ENCODE peak calls at places on chromosomes 3 and 15, in ten cellular contexts. Y, G, P, K, J, R, A, W, C and N are unnamed samples.

GRCh38 chr3:146308682-146309081 is 57.8 kb upstream of the PLSCR4 start:
- DNase-seq in K (no peak), A (peak; percentile 70), P (no peak), R (no peak), J (no peak), C (peak; percentile 46), G (no peak), Y (no peak), W (peak; percentile 23), N (no peak)

GRCh38 chr15:84752700-84753099 is 4.3 kb downstream of the ZNF592 start:
- DNase-seq in A (peak; percentile 62), G (no peak), R (no peak), K (no peak), C (no peak), Y (no peak), W (no peak), P (no peak), J (no peak), N (no peak)

GRCh38 chr15:94397377-94397776 is 166.0 kb downstream of the MCTP2 start:
- DNase-seq in P (no peak), G (no peak), R (no peak), J (no peak), Y (no peak), W (no peak), C (no peak), K (no peak), A (no peak), N (no peak)

GRCh38 chr3:99578339-99578970 is 59.9 kb upstream of the COL8A1 start:
- DNase-seq in J (no peak), R (no peak), W (no peak), Y (no peak), G (no peak), C (no peak), P (no peak), K (no peak), A (no peak), N (no peak)

GRCh38 chr3:174302746-174303315 is 556.3 kb upstream of the NAALADL2 start:
- DNase-seq in W (no peak), P (no peak), G (no peak), Y (no peak), C (no peak), K (no peak), J (no peak), R (no peak), A (no peak), N (no peak)

GRCh38 chr3:56935821-56936220 is 124.6 kb upstream of the SPATA12 start:
- DNase-seq in K (no peak), C (no peak), A (no peak), G (no peak), Y (no peak), P (no peak), R (no peak), J (no peak), W (no peak), N (no peak)

GRCh38 chr15:92601940-92602593 is 53.5 kb downstream of the FAM174B start:
- DNase-seq in C (no peak), G (no peak), A (no peak), K (no peak), R (no peak), Y (no peak), J (no peak), W (no peak), P (no peak), N (no peak)

GRCh38 chr15:66408690-66409089 is 22.0 kb downstream of the MAP2K1 start:
- DNase-seq in A (no peak), G (no peak), W (no peak), K (no peak), P (no peak), C (no peak), Y (no peak), J (no peak), R (no peak), N (no peak)

GRCh38 chr3:127389415-127389814 is 101.6 kb upstream of the PRR20G start:
- DNase-seq in K (no peak), R (no peak), W (peak; percentile 13), C (no peak), P (no peak), G (no peak), Y (no peak), J (no peak), A (no peak), N (no peak)

GRCh38 chr3:176951144-176951543 is 246.1 kb downstream of the TBL1XR1 start:
- DNase-seq in J (no peak), K (no peak), R (no peak), A (no peak), G (no peak), C (peak; percentile 67), P (no peak), W (no peak), Y (peak; percentile 69), N (no peak)

GRCh38 chr3:143314291-143315093 is 194.9 kb downstream of the CHST2 start:
- DNase-seq in R (no peak), W (no peak), P (no peak), K (no peak), G (no peak), A (peak; percentile 84), C (no peak), J (no peak), Y (no peak), N (no peak)

GRCh38 chr3:48474619-48475018 is 28.1 kb downstream of the ATRIP start:
- DNase-seq in R (no peak), P (no peak), J (no peak), K (no peak), A (no peak), Y (no peak), C (no peak), W (no peak), G (no peak), N (no peak)

GRCh38 chr3:48478631-48479555 is 25.1 kb downstream of the SHISA5 start:
- DNase-seq in R (peak; percentile 80), A (no peak), J (no peak), G (no peak), C (no peak), P (no peak), K (peak; percentile 72), W (no peak), Y (no peak), N (peak; percentile 89)

GRCh38 chr3:48475188-48475587 is 28.7 kb downstream of the ATRIP start:
- DNase-seq in G (no peak), A (no peak), Y (no peak), R (no peak), J (no peak), P (no peak), C (no peak), K (no peak), W (no peak), N (no peak)

GRCh38 chr3:48477959-48478480 is 26.0 kb downstream of the SHISA5 start:
- DNase-seq in A (no peak), C (no peak), P (no peak), Y (no peak), W (no peak), G (no peak), J (no peak), K (no peak), R (no peak), N (no peak)

DNA sequence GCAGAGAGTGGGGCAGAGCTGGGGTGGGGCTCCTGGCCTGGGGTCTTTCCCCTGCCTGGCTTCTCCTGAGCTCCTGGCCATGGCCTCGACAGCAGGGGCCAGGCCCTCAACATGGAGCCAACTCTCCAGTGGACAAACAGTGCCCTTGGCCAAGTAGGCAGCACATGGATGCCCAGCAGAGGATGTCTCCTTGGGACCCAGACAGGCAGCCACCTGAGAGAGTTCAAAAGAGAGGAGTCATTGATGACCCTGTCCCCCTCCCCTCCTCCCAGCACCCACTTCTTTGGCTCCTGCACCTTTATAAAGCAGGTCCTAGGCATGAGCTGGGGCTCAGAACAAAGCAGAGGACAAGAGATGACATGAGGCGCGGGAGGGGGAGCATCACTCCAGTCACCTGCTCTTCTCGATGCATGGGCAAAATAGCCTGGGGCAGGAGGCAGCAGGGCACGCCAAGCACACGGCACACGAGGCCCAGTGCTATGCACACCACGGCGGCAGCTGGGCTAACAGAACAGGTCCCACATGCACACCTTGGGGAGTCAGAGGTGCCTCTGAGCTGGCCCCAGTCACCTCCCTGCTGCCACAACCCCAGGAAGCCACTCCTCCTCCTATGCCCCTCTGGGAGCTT is 27.4 kb downstream of the SHISA5 start:
- DNase-seq in Y (no peak), K (no peak), P (no peak), A (no peak), G (no peak), W (no peak), C (no peak), R (no peak), J (no peak), N (no peak)
- H3K9me3 ChIP-seq in Y (no peaks in the 10 kb centered on the region), K (no peaks in the 10 kb centered on the region), P (no peaks in the 10 kb centered on the region), A (no peaks in the 10 kb centered on the region), G (no peaks in the 10 kb centered on the region), W (no peaks in the 10 kb centered on the region), C (no peaks in the 10 kb centered on the region), R (no peaks in the 10 kb centered on the region), J (no peaks in the 10 kb centered on the region), N (no peaks in the 10 kb centered on the region)

DNA sequence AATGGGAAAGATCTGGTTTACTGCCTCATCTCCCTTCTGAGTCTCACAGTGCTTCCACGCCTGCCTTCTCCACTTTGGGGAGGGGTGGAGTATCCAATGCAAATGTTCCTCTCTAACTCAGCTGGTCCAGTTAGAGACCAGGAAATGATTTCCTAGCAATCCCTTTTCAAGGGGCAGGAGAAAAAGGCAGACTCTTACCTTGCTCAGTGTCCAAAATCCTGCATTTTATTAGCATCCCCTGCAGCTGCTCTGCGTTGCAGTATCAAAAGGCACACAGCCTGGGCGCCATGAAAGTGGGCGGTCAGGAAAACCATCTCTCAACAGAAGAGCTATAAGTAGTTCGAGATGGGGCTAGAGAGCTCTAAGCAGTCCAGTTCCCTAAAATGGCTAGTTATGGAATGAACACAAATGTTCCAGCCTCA is 451.6 kb downstream of the FOXP1 start:
- DNase-seq in R (no peak), G (peak; percentile 61), P (no peak), J (peak; percentile 69), K (no peak), A (no peak), C (no peak), Y (no peak), W (no peak), N (no peak)
- H3K4me3 ChIP-seq in R (peak overlapping the region; percentile 61), G (peak overlapping the region; percentile 6), P (no peak overlapping the region), J (no peak overlapping the region), K (no peak overlapping the region), A (no peak overlapping the region), C (peak overlapping the region; percentile 55), Y (peak overlapping the region; percentile 63), W (no peak overlapping the region), N (no peak overlapping the region)

GRCh38 chr3:31762888-31763351 is 218.1 kb downstream of the OSBPL10 start:
- DNase-seq in C (no peak), Y (no peak), P (no peak), R (no peak), A (peak; percentile 35), J (no peak), W (peak; percentile 58), K (no peak), G (no peak), N (no peak)
- H3K4me1 ChIP-seq in C (no peaks in the 10 kb centered on the region), Y (no peaks in the 10 kb centered on the region), P (no peaks in the 10 kb centered on the region), R (no peaks in the 10 kb centered on the region), A (no peaks in the 10 kb centered on the region), J (no peaks in the 10 kb centered on the region), W (peaks cover 9% of the 10 kb centered on the region), K (no peaks in the 10 kb centered on the region), G (peaks cover 12% of the 10 kb centered on the region), N (no peaks in the 10 kb centered on the region)

DNA sequence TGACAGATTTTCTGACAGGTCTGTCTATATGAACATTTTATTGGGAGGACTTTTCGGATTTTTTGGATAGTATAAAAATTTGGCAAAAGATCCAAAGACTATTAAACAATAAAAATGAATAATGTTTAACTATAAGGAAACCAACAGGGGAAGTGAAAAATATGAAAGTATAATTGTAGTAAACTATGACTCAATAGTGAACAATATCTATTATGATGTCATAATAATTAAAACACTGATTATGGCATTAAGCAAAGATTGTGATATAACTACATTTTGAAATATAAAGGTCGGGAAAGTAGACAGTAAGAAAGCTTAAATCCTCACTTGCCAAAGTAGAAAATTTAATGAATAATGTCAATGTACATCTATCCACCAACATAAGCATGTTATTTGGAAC is 44.3 kb upstream of the CNTN6 start:
- DNase-seq in R (no peak), Y (no peak), A (no peak), P (no peak), G (no peak), K (no peak), W (no peak), J (no peak), C (no peak), N (no peak)
- H3K9me3 ChIP-seq in R (peaks cover 5% of the 10 kb centered on the region), Y (no peaks in the 10 kb centered on the region), A (peaks cover 16% of the 10 kb centered on the region), P (no peaks in the 10 kb centered on the region), G (no peaks in the 10 kb centered on the region), K (peaks cover 9% of the 10 kb centered on the region), W (peaks cover 3% of the 10 kb centered on the region), J (no peaks in the 10 kb centered on the region), C (peaks cover 9% of the 10 kb centered on the region), N (no peaks in the 10 kb centered on the region)